ENCODE peak calls at places on chromosomes 3 and 15, in ten cellular contexts. Y is lower lobe of right lung; W is substantia nigra; Q is COR-L47; M is NB4; B is posterior cingulate gyrus; E is activated T-helper 9 cell treated with anti-CD3 and anti-CD28 coated beads, Interleukin-2, amount 50 U/mL, for 16 hours; N is RCC 7860; C is cardiac muscle cell; R is dermis microvascular lymphatic vessel endothelial cell. K is an unnamed sample.

GRCh38 chr3:20396335-20396734 is 210.3 kb upstream of the SGO1 start:
- DNase-seq in Y (no peak), W (no peak), Q (no peak), M (no peak), B (no peak), E (no peak), N (no peak), C (no peak), R (no peak), K (no peak)

GRCh38 chr3:150348500-150348899 is 59.6 kb upstream of the TSC22D2 start:
- DNase-seq in Y (no peak), W (no peak), Q (no peak), M (no peak), B (no peak), E (no peak), N (peak), C (peak), R (peak), K (no peak)

GRCh38 chr15:58039260-58040035 is 26.1 kb downstream of the ALDH1A2 start:
- DNase-seq in Y (no peak), W (no peak), Q (no peak), M (no peak), B (no peak), E (no peak), N (no peak), C (no peak), R (no peak), K (no peak)

GRCh38 chr3:187041362-187042061 is 97.8 kb downstream of the RPL39L start:
- DNase-seq in Y (no peak), W (no peak), Q (no peak), M (peak), B (no peak), E (no peak), N (no peak), C (no peak), R (no peak), K (peak)

GRCh38 chr3:152386208-152386607 is 117.5 kb downstream of the MBNL1 start:
- DNase-seq in Y (no peak), W (no peak), Q (no peak), M (no peak), B (no peak), E (no peak), N (no peak), C (no peak), R (no peak), K (no peak)

GRCh38 chr3:148077318-148077923 is 620.3 kb upstream of the AGTR1 start:
- DNase-seq in Y (no peak), W (no peak), Q (peak), M (peak), B (no peak), E (no peak), N (peak), C (peak), R (peak), K (no peak)

GRCh38 chr3:36804295-36805055 is 40.1 kb upstream of the DCLK3 start:
- DNase-seq in Y (no peak), W (no peak), Q (peak), M (no peak), B (no peak), E (no peak), N (no peak), C (no peak), R (no peak), K (no peak)

GRCh38 chr3:12307136-12307535 is 18.3 kb downstream of the PPARG start:
- DNase-seq in Y (no peak), W (no peak), Q (no peak), M (no peak), B (no peak), E (no peak), N (peak), C (no peak), R (no peak), K (no peak)

GRCh38 chr3:185822221-185822956 is 2.5 kb downstream of the IGF2BP2 start:
- DNase-seq in Y (no peak), W (no peak), Q (no peak), M (no peak), B (no peak), E (no peak), N (peak), C (no peak), R (no peak), K (no peak)

GRCh38 chr3:29384640-29385039 is 103.8 kb downstream of the RBMS3 start:
- DNase-seq in Y (no peak), W (no peak), Q (no peak), M (no peak), B (no peak), E (no peak), N (no peak), C (peak), R (no peak), K (no peak)

GRCh38 chr3:161510510-161511260 is 14.1 kb downstream of the OTOL1 start:
- DNase-seq in Y (no peak), W (no peak), Q (peak), M (peak), B (no peak), E (no peak), N (no peak), C (no peak), R (no peak), K (no peak)

GRCh38 chr3:3066378-3066777 is 43.8 kb downstream of the IL5RA start:
- DNase-seq in Y (no peak), W (no peak), Q (no peak), M (no peak), B (no peak), E (no peak), N (no peak), C (no peak), R (no peak), K (no peak)

GRCh38 chr3:187640823-187641135 is 29.4 kb downstream of the SST start:
- DNase-seq in Y (no peak), W (no peak), Q (no peak), M (no peak), B (no peak), E (no peak), N (no peak), C (no peak), R (no peak), K (no peak)

GRCh38 chr3:126147147-126147931 is 33.0 kb downstream of the ALDH1L1 start:
- DNase-seq in Y (no peak), W (no peak), Q (no peak), M (no peak), B (no peak), E (no peak), N (no peak), C (no peak), R (no peak), K (no peak)

GRCh38 chr3:115401891-115402501 is 221.3 kb upstream of the GAP43 start:
- DNase-seq in Y (no peak), W (no peak), Q (no peak), M (no peak), B (no peak), E (no peak), N (peak), C (no peak), R (no peak), K (no peak)

GRCh38 chr3:131711114-131711786 is 208.5 kb upstream of the MRPL3 start:
- DNase-seq in Y (no peak), W (no peak), Q (no peak), M (no peak), B (no peak), E (no peak), N (no peak), C (no peak), R (no peak), K (no peak)

GRCh38 chr3:54264050-54264449 is 141.7 kb downstream of the CACNA2D3 start:
- DNase-seq in Y (no peak), W (no peak), Q (no peak), M (no peak), B (no peak), E (no peak), N (no peak), C (no peak), R (no peak), K (no peak)

GRCh38 chr3:123424321-123424998 is 24.4 kb downstream of the ADCY5 start:
- DNase-seq in Y (no peak), W (no peak), Q (no peak), M (no peak), B (no peak), E (no peak), N (no peak), C (no peak), R (no peak), K (no peak)

GRCh38 chr15:52730163-52730562 is 51.0 kb upstream of the ATOSA start:
- DNase-seq in Y (no peak), W (no peak), Q (no peak), M (peak), B (no peak), E (no peak), N (no peak), C (no peak), R (peak), K (peak)

GRCh38 chr3:191681198-191681597 is 220.2 kb downstream of the PYDC2 start:
- DNase-seq in Y (no peak), W (no peak), Q (no peak), M (no peak), B (no peak), E (no peak), N (no peak), C (no peak), R (no peak), K (no peak)

K was measured in activated CD8-positive, alpha-beta T cell treated with anti-CD3 and anti-CD28 coated beads for 36 hours.